ENCODE peak calls at places on chromosomes 3 and 15, in five cellular contexts. One of them, this sample, is unnamed.

GRCh38 chr3:165742351-165742750 is 94.9 kb downstream of the BCHE start:
- DNase-seq in H9: no peak
- DNase-seq in GM23248: no peak
- DNase-seq in keratinocyte: no peak
- DNase-seq in MM.1S: no peak
- DNase-seq in this sample: no peak

GRCh38 chr15:70466895-70467529 is 296.3 kb downstream of the UACA start:
- DNase-seq in H9: peak; percentile 79
- DNase-seq in GM23248: peak; percentile 83
- DNase-seq in keratinocyte: no peak
- DNase-seq in MM.1S: peak; percentile 78
- DNase-seq in this sample: peak; percentile 76

GRCh38 chr15:51163843-51164242 is 69.1 kb upstream of the TNFAIP8L3 start:
- DNase-seq in H9: peak; percentile 36
- DNase-seq in GM23248: no peak
- DNase-seq in keratinocyte: no peak
- DNase-seq in MM.1S: no peak
- DNase-seq in this sample: no peak

GRCh38 chr15:88187195-88187594 is 69.3 kb downstream of the NTRK3 start:
- DNase-seq in H9: no peak
- DNase-seq in GM23248: peak; percentile 10
- DNase-seq in keratinocyte: no peak
- DNase-seq in MM.1S: peak; percentile 19
- DNase-seq in this sample: no peak

GRCh38 chr3:124083990-124084389 is 92.1 kb upstream of the ROPN1 start:
- DNase-seq in H9: no peak
- DNase-seq in GM23248: no peak
- DNase-seq in keratinocyte: no peak
- DNase-seq in MM.1S: no peak
- DNase-seq in this sample: no peak

GRCh38 chr3:50154840-50155490 is at the start of gene SEMA3F:
- DNase-seq in H9: peak; percentile 68
- DNase-seq in GM23248: peak; percentile 85
- DNase-seq in keratinocyte: no peak
- DNase-seq in MM.1S: peak; percentile 76
- DNase-seq in this sample: no peak

GRCh38 chr3:170734043-170734736 is 135.8 kb downstream of the RPL22L1 start:
- DNase-seq in H9: no peak
- DNase-seq in GM23248: peak; percentile 8
- DNase-seq in keratinocyte: no peak
- DNase-seq in MM.1S: no peak
- DNase-seq in this sample: no peak

GRCh38 chr3:125440559-125440955 is 65.4 kb upstream of the ZNF148 start:
- DNase-seq in H9: no peak
- DNase-seq in GM23248: no peak
- DNase-seq in keratinocyte: no peak
- DNase-seq in MM.1S: no peak
- DNase-seq in this sample: no peak

GRCh38 chr3:197203714-197204146 is 94.7 kb downstream of the DLG1 start:
- DNase-seq in H9: no peak
- DNase-seq in GM23248: no peak
- DNase-seq in keratinocyte: no peak
- DNase-seq in MM.1S: peak; percentile 19
- DNase-seq in this sample: no peak

GRCh38 chr15:74182131-74182530 is 8.6 kb downstream of the ISLR start:
- DNase-seq in H9: no peak
- DNase-seq in GM23248: no peak
- DNase-seq in keratinocyte: no peak
- DNase-seq in MM.1S: no peak
- DNase-seq in this sample: no peak

GRCh38 chr3:172549144-172549543 is 25.9 kb upstream of the TNFSF10 start:
- DNase-seq in H9: no peak
- DNase-seq in GM23248: no peak
- DNase-seq in keratinocyte: no peak
- DNase-seq in MM.1S: no peak
- DNase-seq in this sample: no peak

GRCh38 chr15:76100361-76100760 is 40.6 kb downstream of the TMEM266 start:
- DNase-seq in H9: no peak
- DNase-seq in GM23248: no peak
- DNase-seq in keratinocyte: no peak
- DNase-seq in MM.1S: no peak
- DNase-seq in this sample: no peak

GRCh38 chr3:119608591-119608990 is 10.9 kb downstream of the PLA1A start:
- DNase-seq in H9: no peak
- DNase-seq in GM23248: no peak
- DNase-seq in keratinocyte: no peak
- DNase-seq in MM.1S: no peak
- DNase-seq in this sample: no peak

GRCh38 chr3:151580592-151580991 is 119.7 kb upstream of the IGSF10 start:
- DNase-seq in H9: no peak
- DNase-seq in GM23248: peak; percentile 88
- DNase-seq in keratinocyte: no peak
- DNase-seq in MM.1S: no peak
- DNase-seq in this sample: no peak

GRCh38 chr15:51336011-51336410 is 2.4 kb downstream of the CYP19A1 start:
- DNase-seq in H9: no peak
- DNase-seq in GM23248: no peak
- DNase-seq in keratinocyte: no peak
- DNase-seq in MM.1S: no peak
- DNase-seq in this sample: no peak

GRCh38 chr3:15520185-15520584 is 1.3 kb downstream of the COLQ start:
- DNase-seq in H9: no peak
- DNase-seq in GM23248: peak; percentile 63
- DNase-seq in keratinocyte: no peak
- DNase-seq in MM.1S: no peak
- DNase-seq in this sample: no peak

DNA sequence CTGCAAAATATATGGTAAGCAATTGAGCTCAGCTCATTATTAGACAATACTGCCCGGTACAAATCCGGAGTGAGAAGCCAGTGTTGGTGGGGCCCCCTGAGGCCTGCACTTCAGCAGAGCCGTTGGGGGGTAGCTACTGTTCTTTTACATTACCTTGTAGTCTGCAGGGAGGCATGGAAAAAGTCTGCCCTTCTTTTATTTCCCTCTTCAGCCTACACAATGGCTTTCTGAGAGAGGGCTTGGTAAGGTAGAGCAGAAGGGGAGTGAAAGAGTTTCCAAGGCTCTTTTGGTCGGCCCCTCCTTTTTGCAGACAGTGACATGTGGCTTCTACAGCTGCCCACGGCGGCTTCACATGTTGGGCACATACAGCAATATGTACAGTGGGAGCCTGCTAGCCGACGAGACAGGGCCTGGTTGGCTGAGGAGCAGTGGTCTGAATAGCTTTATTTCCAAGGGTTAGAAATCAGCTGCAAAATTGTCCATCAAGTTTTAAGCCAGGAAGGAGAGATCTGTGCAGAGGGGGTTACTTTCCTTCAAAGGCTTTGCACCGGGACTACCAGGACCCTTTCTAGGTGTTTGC is 3.9 kb downstream of the INAFM2 start:
- DNase-seq in H9: no peak
- DNase-seq in GM23248: no peak
- DNase-seq in keratinocyte: no peak
- DNase-seq in MM.1S: peak; percentile 57
- DNase-seq in this sample: no peak
- H3K9ac ChIP-seq in H9: no peak overlapping the region
- H3K9ac ChIP-seq in GM23248: no peak overlapping the region
- H3K9ac ChIP-seq in keratinocyte: peak overlapping the region; percentile 31
- H3K9ac ChIP-seq in MM.1S: peak overlapping the region; percentile 51
- H3K9ac ChIP-seq in this sample: no peak overlapping the region

GRCh38 chr3:5138214-5138981 is 16.3 kb downstream of the ARL8B start:
- DNase-seq in H9: no peak
- DNase-seq in GM23248: peak; percentile 61
- DNase-seq in keratinocyte: no peak
- DNase-seq in MM.1S: no peak
- DNase-seq in this sample: no peak
- H4K20me1 ChIP-seq in H9: no peaks in the 10 kb centered on the region
- H4K20me1 ChIP-seq in GM23248: peaks cover 44% of the 10 kb centered on the region
- H4K20me1 ChIP-seq in keratinocyte: peaks cover 10% of the 10 kb centered on the region
- H4K20me1 ChIP-seq in MM.1S: peaks cover 27% of the 10 kb centered on the region
- H4K20me1 ChIP-seq in this sample: peaks cover 45% of the 10 kb centered on the region

DNA sequence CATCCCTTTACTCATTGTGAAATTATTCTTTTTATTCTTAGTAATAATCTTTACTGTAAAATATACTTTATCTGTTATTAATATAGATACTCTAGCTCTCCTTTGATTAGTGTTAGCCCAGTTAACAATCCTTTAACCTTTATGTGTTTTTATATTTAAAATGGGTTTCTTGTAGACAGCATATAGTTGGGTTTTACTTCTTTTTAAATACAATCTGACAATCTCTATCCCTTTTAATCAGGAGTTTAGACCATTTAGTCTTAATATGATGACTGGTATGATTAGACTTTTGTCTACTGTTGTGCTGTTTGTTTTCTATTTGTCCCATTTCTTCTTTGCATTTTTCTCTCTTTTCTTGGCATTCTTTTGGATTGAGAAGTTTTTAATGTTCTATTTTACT is 30.1 kb downstream of the GLCE start:
- DNase-seq in H9: no peak
- DNase-seq in GM23248: no peak
- DNase-seq in keratinocyte: no peak
- DNase-seq in MM.1S: no peak
- DNase-seq in this sample: no peak
- H2AFZ ChIP-seq in H9: no peak overlapping the region
- H2AFZ ChIP-seq in GM23248: no peak overlapping the region
- H2AFZ ChIP-seq in keratinocyte: no peak overlapping the region
- H2AFZ ChIP-seq in MM.1S: no peak overlapping the region
- H2AFZ ChIP-seq in this sample: no peak overlapping the region

DNA sequence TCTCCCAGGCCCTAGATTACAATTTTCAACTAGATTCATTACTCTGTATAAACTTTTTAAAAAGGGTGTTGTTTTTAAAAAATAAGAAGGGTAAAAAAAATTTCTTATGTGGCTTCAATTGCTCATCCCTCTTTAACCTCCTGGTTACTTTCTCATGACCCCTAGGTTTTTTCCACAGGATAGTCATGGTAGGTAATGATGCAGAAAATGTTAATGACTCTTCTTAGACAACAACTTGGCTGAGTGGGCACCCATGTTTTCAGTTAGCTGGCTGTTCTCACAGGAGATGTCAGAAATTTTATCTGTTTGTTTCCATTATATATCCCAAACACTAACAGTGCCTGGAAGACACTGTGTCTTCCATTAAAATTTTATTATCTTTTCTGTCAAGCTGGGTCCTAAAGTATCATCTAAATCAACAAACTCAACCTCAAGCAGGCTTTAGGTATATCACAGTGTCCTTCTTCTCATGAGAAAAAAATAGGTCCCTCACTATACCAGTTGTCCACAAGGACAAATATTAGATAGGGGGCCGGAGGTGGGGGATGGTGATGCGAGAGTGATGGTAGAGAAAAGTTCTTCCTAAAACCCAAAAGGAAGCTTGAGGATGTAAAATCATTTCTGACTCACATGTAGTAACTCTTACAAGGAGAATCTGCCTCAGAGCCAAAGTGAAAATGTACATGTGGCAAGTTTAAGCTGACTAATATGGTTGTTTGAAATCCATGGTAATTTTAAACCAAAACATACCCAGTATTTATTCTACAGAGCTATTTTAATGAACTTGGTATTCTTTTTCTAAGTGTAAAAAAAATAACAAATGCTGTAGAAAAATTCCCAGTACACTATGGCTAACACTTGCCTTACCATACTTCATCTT is 43.3 kb downstream of the PLOD2 start:
- DNase-seq in H9: no peak
- DNase-seq in GM23248: peak; percentile 90
- DNase-seq in keratinocyte: no peak
- DNase-seq in MM.1S: no peak
- DNase-seq in this sample: no peak
- H3K9ac ChIP-seq in H9: no peak overlapping the region
- H3K9ac ChIP-seq in GM23248: peak overlapping the region; percentile 86
- H3K9ac ChIP-seq in keratinocyte: no peak overlapping the region
- H3K9ac ChIP-seq in MM.1S: no peak overlapping the region
- H3K9ac ChIP-seq in this sample: no peak overlapping the region

DNA sequence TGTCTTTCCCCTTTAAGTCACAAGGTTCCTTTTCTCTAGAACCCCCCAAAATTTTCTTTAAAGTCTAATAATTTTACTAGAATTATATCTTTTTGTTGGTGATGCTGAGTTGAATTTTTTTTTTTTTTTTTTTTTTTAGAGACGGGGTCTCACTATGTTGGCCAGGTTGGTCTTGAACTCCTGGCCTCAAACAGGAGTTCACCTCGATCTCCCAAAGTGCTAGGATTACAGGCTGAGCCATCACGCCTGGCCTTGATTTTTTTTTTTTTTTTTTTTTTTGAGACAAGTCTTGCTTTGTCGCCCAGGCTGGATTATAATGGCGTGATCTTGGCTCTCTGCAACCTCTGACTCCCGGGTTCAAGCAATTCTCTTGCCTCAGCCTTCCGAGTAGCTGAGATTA is 12.2 kb downstream of the SEC13 start:
- DNase-seq in H9: no peak
- DNase-seq in GM23248: no peak
- DNase-seq in keratinocyte: no peak
- DNase-seq in MM.1S: no peak
- DNase-seq in this sample: no peak
- H4K20me1 ChIP-seq in H9: no peaks in the 10 kb centered on the region
- H4K20me1 ChIP-seq in GM23248: peaks cover 11% of the 10 kb centered on the region
- H4K20me1 ChIP-seq in keratinocyte: peaks cover 6% of the 10 kb centered on the region
- H4K20me1 ChIP-seq in MM.1S: no peaks in the 10 kb centered on the region
- H4K20me1 ChIP-seq in this sample: peaks cover 7% of the 10 kb centered on the region

GRCh38 chr15:96297783-96298182 is 32.7 kb upstream of the NR2F2 start:
- DNase-seq in H9: no peak
- DNase-seq in GM23248: no peak
- DNase-seq in keratinocyte: no peak
- DNase-seq in MM.1S: no peak
- DNase-seq in this sample: no peak
- H2AFZ ChIP-seq in H9: no peak overlapping the region
- H2AFZ ChIP-seq in GM23248: no peak overlapping the region
- H2AFZ ChIP-seq in keratinocyte: no peak overlapping the region
- H2AFZ ChIP-seq in MM.1S: no peak overlapping the region
- H2AFZ ChIP-seq in this sample: no peak overlapping the region